ENCODE peak calls at places on chromosome 18, in four cellular contexts. One of them, this sample, is unnamed. For H3K4me1, the result is how much of the 10 kb centered on the place peaks cover.

GRCh38 chr18:2898131-2898640 is 51.4 kb downstream of the EMILIN2 start:
- DNase-seq in IMR-90: peak
- DNase-seq in H1: no peak
- DNase-seq in H9: no peak
- DNase-seq in this sample: peak

GRCh38 chr18:72867721-72868665 is at the start of gene NETO1:
- DNase-seq in H9: peak
- DNase-seq in IMR-90: no peak
- DNase-seq in H1: peak
- DNase-seq in this sample: peak

GRCh38 chr18:59990121-59990818 is 90.5 kb downstream of the PMAIP1 start:
- DNase-seq in IMR-90: no peak
- DNase-seq in H1: no peak
- DNase-seq in H9: no peak
- DNase-seq in this sample: no peak

GRCh38 chr18:75130591-75131274 is 78.2 kb downstream of the PTGR3 start:
- DNase-seq in H1: peak
- DNase-seq in IMR-90: peak
- DNase-seq in H9: no peak
- DNase-seq in this sample: no peak

GRCh38 chr18:13221821-13222220 is 3.3 kb downstream of the LDLRAD4 start:
- DNase-seq in IMR-90: no peak
- DNase-seq in H9: no peak
- DNase-seq in H1: no peak
- DNase-seq in this sample: no peak

GRCh38 chr18:70490008-70490933 is 201.4 kb downstream of the SOCS6 start:
- DNase-seq in IMR-90: peak
- DNase-seq in H9: no peak
- DNase-seq in H1: no peak
- DNase-seq in this sample: peak

GRCh38 chr18:45249306-45249705 is 366.0 kb upstream of the SLC14A2 start:
- DNase-seq in H1: no peak
- DNase-seq in IMR-90: peak
- DNase-seq in H9: no peak
- DNase-seq in this sample: no peak

GRCh38 chr18:56233595-56233994 is 404.8 kb downstream of the TXNL1 start:
- DNase-seq in H9: no peak
- DNase-seq in H1: no peak
- DNase-seq in IMR-90: peak
- DNase-seq in this sample: no peak

GRCh38 chr18:74242451-74243096 is 49.2 kb downstream of the CYB5A start:
- DNase-seq in H1: no peak
- DNase-seq in IMR-90: no peak
- DNase-seq in H9: no peak
- DNase-seq in this sample: no peak

GRCh38 chr18:72543362-72544055 is 633 bp downstream of the CBLN2 start:
- DNase-seq in H9: peak
- DNase-seq in H1: peak
- DNase-seq in IMR-90: no peak
- DNase-seq in this sample: peak

GRCh38 chr18:13003466-13003896 is 12.3 kb downstream of the CEP192 start:
- DNase-seq in H9: peak
- DNase-seq in H1: peak
- DNase-seq in IMR-90: peak
- DNase-seq in this sample: peak

GRCh38 chr18:52670903-52671302 is 330.9 kb downstream of the DCC start:
- DNase-seq in H1: no peak
- DNase-seq in H9: no peak
- DNase-seq in IMR-90: peak
- DNase-seq in this sample: peak

DNA sequence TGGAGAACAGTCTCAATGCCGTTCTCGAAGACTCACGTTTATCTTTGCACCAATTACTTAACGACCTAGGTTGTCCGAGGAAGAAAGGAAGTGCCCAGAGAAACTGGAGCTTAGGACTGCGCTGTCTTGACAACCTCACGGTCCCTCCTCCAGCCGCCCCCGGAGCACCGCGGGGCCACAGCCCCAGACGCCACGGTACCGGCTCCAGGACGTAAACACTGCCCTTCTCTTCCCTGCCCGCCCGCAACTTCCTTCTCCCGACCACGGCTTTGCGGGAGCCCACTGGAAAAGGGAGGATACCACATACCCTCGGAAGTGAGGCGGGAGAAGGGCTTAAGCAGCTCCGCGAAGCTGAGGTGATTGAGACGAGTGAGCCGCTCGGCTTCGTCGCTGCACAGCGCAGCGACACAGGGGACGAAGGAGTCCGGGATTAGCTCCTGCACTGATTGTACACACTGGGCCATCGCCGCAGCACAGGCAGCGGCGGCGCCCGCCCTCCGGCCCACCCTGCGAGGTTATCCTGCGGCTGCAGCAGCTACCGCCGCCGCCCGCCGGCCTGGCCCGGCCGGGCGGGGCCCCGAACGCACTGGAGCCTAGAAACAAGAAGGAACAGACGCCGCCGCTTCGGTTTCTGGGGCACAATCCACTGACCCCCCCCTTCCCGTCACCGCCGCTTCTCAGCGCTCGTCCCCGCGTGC is 478 bp downstream of the TRAPPC8 start:
- DNase-seq in IMR-90: peak
- DNase-seq in H9: peak
- DNase-seq in H1: no peak
- DNase-seq in this sample: peak
- H3K4me1 ChIP-seq in IMR-90: under half
- H3K4me1 ChIP-seq in H9: under half
- H3K4me1 ChIP-seq in H1: under half
- H3K4me1 ChIP-seq in this sample: under half

GRCh38 chr18:10015288-10015701 is 101.5 kb downstream of the VAPA start:
- DNase-seq in H1: no peak
- DNase-seq in IMR-90: peak
- DNase-seq in H9: no peak
- DNase-seq in this sample: no peak

GRCh38 chr18:10013621-10014543 is 100.1 kb downstream of the VAPA start:
- DNase-seq in H9: no peak
- DNase-seq in IMR-90: no peak
- DNase-seq in H1: no peak
- DNase-seq in this sample: no peak

GRCh38 chr18:10009321-10010144 is 95.7 kb downstream of the VAPA start:
- DNase-seq in IMR-90: no peak
- DNase-seq in H1: no peak
- DNase-seq in H9: no peak
- DNase-seq in this sample: no peak

GRCh38 chr18:10010611-10011015 is 96.8 kb downstream of the VAPA start:
- DNase-seq in H1: no peak
- DNase-seq in H9: no peak
- DNase-seq in IMR-90: peak
- DNase-seq in this sample: no peak

DNA sequence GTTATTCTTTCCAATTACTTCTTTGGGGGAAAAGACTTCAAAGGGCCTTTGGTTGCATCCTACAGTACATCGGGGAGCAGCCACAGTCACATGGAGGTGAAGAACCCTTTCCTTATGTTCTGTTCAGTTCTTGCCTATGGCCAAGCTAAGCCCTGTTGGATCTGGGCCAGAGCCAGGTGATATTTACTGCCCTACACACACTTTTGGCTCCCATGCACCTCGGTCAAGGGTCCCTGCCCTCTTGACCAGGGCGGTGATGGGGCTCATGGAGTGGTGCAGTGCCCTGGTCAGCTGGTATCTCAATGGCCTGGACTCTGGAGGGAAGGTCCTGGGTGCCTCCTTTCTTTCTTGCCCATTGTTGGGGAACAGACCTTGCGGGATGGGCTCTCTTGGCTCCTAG is 98.7 kb downstream of the VAPA start:
- DNase-seq in H1: no peak
- DNase-seq in IMR-90: no peak
- DNase-seq in H9: no peak
- DNase-seq in this sample: no peak
- H2BK15ac ChIP-seq in H1: no peak
- H2BK15ac ChIP-seq in IMR-90: no peak
- H2BK15ac ChIP-seq in H9: no peak
- H2BK15ac ChIP-seq in this sample: no peak

GRCh38 chr18:39555511-39555910 is 1989.9 kb upstream of the CELF4 start:
- DNase-seq in H1: no peak
- DNase-seq in H9: no peak
- DNase-seq in IMR-90: no peak
- DNase-seq in this sample: no peak

DNA sequence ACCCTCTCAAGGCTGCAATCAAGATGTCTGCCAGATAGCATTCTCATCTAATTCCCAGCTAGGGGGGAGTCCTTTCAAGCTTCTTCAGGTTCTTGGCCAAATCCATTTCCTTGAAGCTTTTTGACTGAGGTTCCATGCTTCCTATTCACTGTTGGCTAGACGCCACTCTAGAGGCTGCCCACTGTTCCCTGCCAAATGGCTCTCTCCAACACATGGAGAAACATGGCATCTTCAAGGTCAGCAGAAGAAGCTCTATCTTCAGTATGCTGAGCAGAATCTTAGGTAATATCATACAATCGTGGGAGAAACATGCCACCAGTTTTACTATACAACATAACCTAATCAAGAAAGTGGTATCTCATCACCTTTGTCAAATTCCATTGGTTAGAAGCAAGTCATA is 1985.1 kb upstream of the CELF4 start:
- DNase-seq in H1: no peak
- DNase-seq in IMR-90: no peak
- DNase-seq in H9: no peak
- DNase-seq in this sample: no peak
- H4K5ac ChIP-seq in H1: no peak
- H4K5ac ChIP-seq in IMR-90: no peak
- H4K5ac ChIP-seq in H9: no peak
- H4K5ac ChIP-seq in this sample: no peak

GRCh38 chr18:48228841-48229240 is 180.3 kb downstream of the ZBTB7C start:
- DNase-seq in IMR-90: no peak
- DNase-seq in H9: no peak
- DNase-seq in H1: no peak
- DNase-seq in this sample: no peak

GRCh38 chr18:48229445-48230052 is 179.6 kb downstream of the ZBTB7C start:
- DNase-seq in H9: no peak
- DNase-seq in H1: no peak
- DNase-seq in IMR-90: no peak
- DNase-seq in this sample: peak

GRCh38 chr18:48227206-48227605 is 182.0 kb downstream of the ZBTB7C start:
- DNase-seq in H9: no peak
- DNase-seq in H1: no peak
- DNase-seq in IMR-90: no peak
- DNase-seq in this sample: no peak

GRCh38 chr18:48226401-48226800 is 182.8 kb downstream of the ZBTB7C start:
- DNase-seq in H1: no peak
- DNase-seq in H9: no peak
- DNase-seq in IMR-90: no peak
- DNase-seq in this sample: no peak

GRCh38 chr18:48228301-48228715 is 180.9 kb downstream of the ZBTB7C start:
- DNase-seq in H1: no peak
- DNase-seq in IMR-90: no peak
- DNase-seq in H9: no peak
- DNase-seq in this sample: no peak
- H3K4me1 ChIP-seq in H1: under half
- H3K4me1 ChIP-seq in IMR-90: under half
- H3K4me1 ChIP-seq in H9: under half
- H3K4me1 ChIP-seq in this sample: under half

GRCh38 chr18:78521136-78521535 is 458.5 kb upstream of the SALL3 start:
- DNase-seq in IMR-90: no peak
- DNase-seq in H1: no peak
- DNase-seq in H9: no peak
- DNase-seq in this sample: no peak
- H2BK15ac ChIP-seq in IMR-90: no peak
- H2BK15ac ChIP-seq in H1: no peak
- H2BK15ac ChIP-seq in H9: no peak
- H2BK15ac ChIP-seq in this sample: no peak

DNA sequence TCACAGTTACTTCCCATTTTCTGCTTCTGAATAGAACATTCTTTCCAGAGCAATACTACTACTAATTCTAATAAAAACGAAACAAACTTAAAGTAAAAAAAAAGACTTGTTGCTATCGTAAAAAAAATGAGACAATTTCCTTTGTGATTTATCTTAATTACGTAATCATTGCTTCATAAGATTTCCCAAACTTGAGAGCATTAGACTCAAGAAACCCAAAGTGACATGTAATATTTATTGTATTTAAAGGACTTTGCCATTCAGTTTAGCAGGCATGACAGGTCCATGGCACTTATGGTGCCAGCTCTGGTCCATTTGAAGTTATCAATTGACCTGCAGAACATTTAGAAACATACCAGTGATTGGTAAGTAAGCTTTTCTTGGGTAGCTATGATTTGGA is 153.7 kb downstream of the AQP4 start:
- DNase-seq in H9: no peak
- DNase-seq in H1: no peak
- DNase-seq in IMR-90: no peak
- DNase-seq in this sample: no peak
- H4K5ac ChIP-seq in H9: no peak
- H4K5ac ChIP-seq in H1: no peak
- H4K5ac ChIP-seq in IMR-90: no peak
- H4K5ac ChIP-seq in this sample: no peak

GRCh38 chr18:21402272-21402671 is 160.2 kb downstream of the GREB1L start:
- DNase-seq in H9: no peak
- DNase-seq in IMR-90: no peak
- DNase-seq in H1: no peak
- DNase-seq in this sample: no peak
- H3K4me1 ChIP-seq in H9: under half
- H3K4me1 ChIP-seq in IMR-90: under half
- H3K4me1 ChIP-seq in H1: under half
- H3K4me1 ChIP-seq in this sample: under half

GRCh38 chr18:76358774-76359173 is 136.3 kb downstream of the ZNF516 start:
- DNase-seq in IMR-90: no peak
- DNase-seq in H1: no peak
- DNase-seq in H9: no peak
- DNase-seq in this sample: no peak

GRCh38 chr18:76357174-76357573 is 137.9 kb downstream of the ZNF516 start:
- DNase-seq in H9: no peak
- DNase-seq in H1: no peak
- DNase-seq in IMR-90: no peak
- DNase-seq in this sample: no peak

GRCh38 chr18:76357585-76358265 is 137.3 kb downstream of the ZNF516 start:
- DNase-seq in H9: no peak
- DNase-seq in H1: no peak
- DNase-seq in IMR-90: peak
- DNase-seq in this sample: no peak

GRCh38 chr18:76361219-76361618 is 133.8 kb downstream of the ZNF516 start:
- DNase-seq in IMR-90: no peak
- DNase-seq in H9: no peak
- DNase-seq in H1: no peak
- DNase-seq in this sample: no peak

GRCh38 chr18:76359909-76360308 is 135.1 kb downstream of the ZNF516 start:
- DNase-seq in IMR-90: no peak
- DNase-seq in H9: no peak
- DNase-seq in H1: no peak
- DNase-seq in this sample: no peak
- H2BK15ac ChIP-seq in IMR-90: no peak
- H2BK15ac ChIP-seq in H9: no peak
- H2BK15ac ChIP-seq in H1: no peak
- H2BK15ac ChIP-seq in this sample: no peak

GRCh38 chr18:14285053-14285452 is 152.8 kb upstream of the ZNF519 start:
- DNase-seq in IMR-90: no peak
- DNase-seq in H1: no peak
- DNase-seq in H9: no peak
- DNase-seq in this sample: no peak
- H4K5ac ChIP-seq in IMR-90: no peak
- H4K5ac ChIP-seq in H1: no peak
- H4K5ac ChIP-seq in H9: no peak
- H4K5ac ChIP-seq in this sample: no peak